ENCODE peak calls at places on chromosomes 4 and X, in nine cellular contexts. B, T, H, U, C, D, W, V and G are unnamed samples.

GRCh38 chrX:2692221-2693122 is 1.4 kb downstream of the CD99 start:
- DNase-seq in W (peak; percentile 49), U (peak; percentile 40), B (peak; percentile 56), T (no peak), D (no peak), C (no peak), H (peak; percentile 40), V (no peak), G (peak; percentile 37)

GRCh38 chr4:151484396-151485102 is 75.6 kb downstream of the FHIP1A start:
- DNase-seq in W (no peak), U (no peak), D (no peak), T (peak; percentile 86), V (peak; percentile 69), C (peak; percentile 38), H (peak; percentile 81), B (peak; percentile 92), G (peak; percentile 56)

GRCh38 chrX:103417370-103417769 is 41.0 kb downstream of the BEX3 start:
- DNase-seq in W (no peak), V (no peak), H (no peak), T (no peak), U (no peak), C (no peak), B (no peak), D (no peak), G (no peak)

GRCh38 chr4:93775551-93775950 is 53.0 kb upstream of the ATOH1 start:
- DNase-seq in D (no peak), W (no peak), B (no peak), V (no peak), T (no peak), H (no peak), C (no peak), U (no peak), G (no peak)

GRCh38 chrX:17544831-17545230 is 169.8 kb downstream of the NHS start:
- DNase-seq in H (no peak), T (no peak), W (no peak), B (no peak), V (no peak), D (no peak), U (no peak), C (peak; percentile 6), G (no peak)

GRCh38 chrX:1516596-1517104 is 20.3 kb downstream of the P2RY8 start:
- DNase-seq in C (no peak), U (no peak), T (no peak), W (no peak), B (no peak), V (no peak), D (no peak), H (no peak), G (no peak)

GRCh38 chrX:85109235-85109634 is 105.6 kb downstream of the APOOL start:
- DNase-seq in B (peak; percentile 18), D (no peak), U (no peak), T (no peak), C (peak; percentile 12), H (peak; percentile 19), W (no peak), V (no peak), G (peak; percentile 35)

GRCh38 chr4:98493305-98493704 is 165.1 kb downstream of the TSPAN5 start:
- DNase-seq in U (no peak), C (no peak), B (no peak), V (no peak), D (no peak), T (no peak), H (no peak), W (no peak), G (no peak)

GRCh38 chr4:187236491-187236890 is 512.8 kb upstream of the FAT1 start:
- DNase-seq in D (no peak), V (peak; percentile 28), B (peak; percentile 69), W (no peak), H (peak; percentile 48), U (no peak), C (no peak), T (peak; percentile 61), G (no peak)

GRCh38 chrX:53831662-53832635 is 145.4 kb upstream of the HUWE1 start:
- DNase-seq in D (no peak), H (peak; percentile 31), C (peak; percentile 20), U (no peak), T (peak; percentile 24), B (peak; percentile 53), V (peak; percentile 15), W (peak; percentile 37), G (peak; percentile 10)

GRCh38 chrX:149877636-149878035 is 3.3 kb upstream of the MAGEA8 start:
- DNase-seq in W (no peak), D (no peak), H (peak; percentile 14), V (peak; percentile 1), U (no peak), B (peak; percentile 9), T (peak; percentile 25), C (no peak), G (no peak)

GRCh38 chrX:118847676-118848075 is 24.1 kb downstream of the ZCCHC12 start:
- DNase-seq in W (no peak), V (peak; percentile 46), U (no peak), B (peak; percentile 62), C (peak; percentile 34), D (no peak), T (peak; percentile 34), H (peak; percentile 53), G (peak; percentile 72)

GRCh38 chr4:1766336-1767057 is 26.6 kb upstream of the FGFR3 start:
- DNase-seq in T (no peak), D (no peak), V (no peak), W (no peak), C (peak; percentile 84), U (no peak), H (no peak), B (no peak), G (no peak)
- H3K4me3 ChIP-seq in T (peak overlapping the region; percentile 9), D (no peak overlapping the region), V (no peak overlapping the region), W (no peak overlapping the region), C (peak overlapping the region; percentile 42), U (no peak overlapping the region), H (no peak overlapping the region), B (peak overlapping the region; percentile 40), G (peak overlapping the region; percentile 29)

GRCh38 chrX:70166601-70167590 is 10.4 kb upstream of the DGAT2L6 start:
- DNase-seq in D (no peak), U (no peak), H (peak; percentile 60), B (peak; percentile 71), T (peak; percentile 34), W (no peak), V (peak; percentile 70), C (peak; percentile 9), G (peak; percentile 25)

GRCh38 chrX:70172226-70172625 is 5.1 kb upstream of the DGAT2L6 start:
- DNase-seq in U (no peak), B (peak; percentile 13), C (no peak), W (no peak), T (no peak), H (peak; percentile 66), D (no peak), V (no peak), G (no peak)

GRCh38 chrX:70169281-70169680 is 8.0 kb upstream of the DGAT2L6 start:
- DNase-seq in T (no peak), D (no peak), V (no peak), U (no peak), C (no peak), H (no peak), B (no peak), W (no peak), G (peak; percentile 77)

GRCh38 chrX:70171636-70172035 is 5.6 kb upstream of the DGAT2L6 start:
- DNase-seq in H (peak; percentile 28), W (no peak), D (no peak), C (no peak), V (no peak), U (no peak), T (no peak), B (no peak), G (no peak)

DNA sequence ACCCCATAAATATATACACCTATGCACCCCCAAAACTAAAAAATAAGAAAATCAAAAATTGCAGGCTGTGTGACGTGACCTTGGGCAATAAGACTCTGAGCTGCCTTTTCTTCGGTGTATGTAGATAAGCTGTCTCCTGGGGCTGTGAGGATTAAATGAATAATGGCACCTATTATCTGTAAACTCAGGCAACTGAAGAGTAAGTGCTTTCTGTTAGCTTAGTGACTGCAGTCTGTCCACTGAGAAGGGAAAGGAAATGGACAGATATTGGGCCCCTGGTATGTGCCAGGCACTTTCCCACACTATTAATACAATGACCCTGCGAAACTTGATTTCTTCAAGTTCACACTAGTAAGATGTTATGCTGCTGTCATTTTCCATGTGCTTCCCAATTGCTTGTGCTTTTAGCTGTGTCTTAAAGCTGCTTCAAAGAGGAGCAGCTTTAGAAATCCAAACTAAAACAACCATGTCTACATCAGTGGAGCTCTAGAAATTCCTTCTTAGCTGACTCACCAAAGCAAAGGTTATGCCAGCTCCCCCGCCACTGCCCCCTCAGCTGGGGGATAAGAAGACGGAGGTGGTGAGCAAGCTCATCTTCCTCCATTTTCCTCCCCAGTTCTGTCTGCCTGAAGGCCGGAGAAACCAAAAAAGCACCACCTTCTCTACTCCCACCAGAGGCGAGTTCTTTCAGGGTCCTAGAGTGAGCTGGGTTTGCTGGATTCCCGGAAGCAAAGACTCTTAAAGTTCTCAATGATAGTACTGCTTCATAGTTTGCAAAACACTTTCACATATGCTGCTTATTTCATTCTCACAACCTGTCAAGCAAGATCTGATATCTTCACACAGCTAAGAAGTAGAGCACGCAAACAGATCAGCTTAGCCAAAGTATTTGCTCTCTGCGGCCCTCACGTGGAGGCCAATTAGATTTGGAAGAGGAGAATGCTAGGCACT is 8.8 kb upstream of the DGAT2L6 start:
- DNase-seq in W (no peak), V (peak; percentile 66), B (peak; percentile 62), T (peak; percentile 55), D (no peak), H (peak; percentile 73), C (peak; percentile 25), U (peak; percentile 35), G (peak; percentile 59)
- H3K4me3 ChIP-seq in W (no peak overlapping the region), V (peak overlapping the region; percentile 17), B (peak overlapping the region; percentile 30), T (no peak overlapping the region), D (no peak overlapping the region), H (no peak overlapping the region), C (peak overlapping the region; percentile 10), U (no peak overlapping the region), G (peak overlapping the region; percentile 44)

GRCh38 chr4:112379306-112379705 is 82.1 kb downstream of the ALPK1 start:
- DNase-seq in B (no peak), D (no peak), H (no peak), V (peak; percentile 8), C (no peak), W (no peak), U (no peak), T (no peak), G (no peak)
- H3K4me3 ChIP-seq in B (peak overlapping the region; percentile 9), D (no peak overlapping the region), H (no peak overlapping the region), V (peak overlapping the region; percentile 43), C (no peak overlapping the region), W (no peak overlapping the region), U (no peak overlapping the region), T (peak overlapping the region; percentile 27), G (no peak overlapping the region)

GRCh38 chr4:156195914-156196313 is 242.2 kb upstream of the CTSO start:
- DNase-seq in B (peak; percentile 55), H (no peak), V (no peak), C (no peak), D (no peak), W (no peak), U (no peak), T (no peak), G (no peak)

GRCh38 chr4:156193116-156193515 is 239.4 kb upstream of the CTSO start:
- DNase-seq in W (no peak), B (peak; percentile 56), C (no peak), T (peak; percentile 69), D (no peak), H (no peak), U (no peak), V (no peak), G (no peak)

GRCh38 chr4:156192033-156192432 is 238.4 kb upstream of the CTSO start:
- DNase-seq in T (no peak), B (no peak), V (no peak), C (no peak), U (no peak), W (no peak), D (no peak), H (no peak), G (no peak)

GRCh38 chr4:156194896-156195295 is 241.2 kb upstream of the CTSO start:
- DNase-seq in T (no peak), D (no peak), W (no peak), V (no peak), B (no peak), C (no peak), H (no peak), U (no peak), G (no peak)

GRCh38 chr4:156193800-156194199 is 240.1 kb upstream of the CTSO start:
- DNase-seq in C (no peak), H (peak; percentile 28), W (no peak), T (no peak), D (no peak), U (peak; percentile 63), V (no peak), B (peak; percentile 28), G (peak; percentile 44)
- H3K4me3 ChIP-seq in C (no peak overlapping the region), H (no peak overlapping the region), W (no peak overlapping the region), T (no peak overlapping the region), D (no peak overlapping the region), U (no peak overlapping the region), V (no peak overlapping the region), B (no peak overlapping the region), G (no peak overlapping the region)